ENCODE peak calls at places on chromosomes 12 and 14, in nine cellular contexts. E is brain microvascular endothelial cell; J is HT1080; Z is SJSA1; A is right lobe of liver; Y is Caki2; N is bronchial epithelial cell; S is stimulated activated naive CD8-positive, alpha-beta T cell treated with anti-CD3 and anti-CD28 coated beads, Interleukin-15, amount 100 ng/mL, for 72 hours; B is activated CD8-positive, alpha-beta T cell treated with anti-CD3 and anti-CD28 coated beads, Interleukin-2, amount 10 ng/mL, durations not matched to agents 7 days and 5 days. T is an unnamed sample.

GRCh38 chr12:57005980-57006808 is at the start of gene ZBTB39:
- DNase-seq in N (no peak), J (no peak), E (peak; percentile 17), Y (peak; percentile 37), B (peak; percentile 68), S (peak; percentile 74), Z (peak; percentile 23), A (peak; percentile 68), T (peak; percentile 64)

GRCh38 chr12:1083888-1084262 is 92.9 kb downstream of the ERC1 start:
- DNase-seq in Z (no peak), B (no peak), S (no peak), Y (peak; percentile 35), N (no peak), E (peak; percentile 66), J (no peak), A (no peak), T (no peak)

GRCh38 chr12:74586251-74586650 is 48.6 kb downstream of the ATXN7L3B start:
- DNase-seq in S (no peak), J (no peak), E (no peak), Z (no peak), N (no peak), A (no peak), Y (no peak), B (no peak), T (no peak)

GRCh38 chr12:13573698-13574321 is 377.3 kb downstream of the EMP1 start:
- DNase-seq in E (peak; percentile 38), Z (no peak), A (no peak), S (no peak), Y (peak; percentile 1), B (no peak), N (peak; percentile 78), J (peak; percentile 75), T (no peak)

GRCh38 chr14:71399057-71399487 is 491.8 kb downstream of the PCNX1 start:
- DNase-seq in Z (no peak), A (no peak), S (peak; percentile 49), J (no peak), N (no peak), B (peak; percentile 45), Y (no peak), E (no peak), T (peak; percentile 63)

GRCh38 chr14:102622262-102622885 is 29.9 kb downstream of the RCOR1 start:
- DNase-seq in Y (no peak), J (no peak), E (no peak), A (peak; percentile 26), B (no peak), S (no peak), N (no peak), Z (no peak), T (no peak)

GRCh38 chr12:46585854-46586621 is 213.5 kb upstream of the SLC38A2 start:
- DNase-seq in S (peak; percentile 16), E (peak; percentile 94), A (no peak), Y (peak; percentile 41), B (peak; percentile 78), J (peak; percentile 87), N (peak; percentile 90), Z (peak; percentile 59), T (no peak)

GRCh38 chr12:25806271-25806670 is 152.2 kb upstream of the RASSF8 start:
- DNase-seq in J (peak; percentile 90), A (no peak), N (peak; percentile 33), E (no peak), B (peak; percentile 42), Y (no peak), S (peak; percentile 54), Z (no peak), T (no peak)

GRCh38 chr12:95653761-95654546 is 102.7 kb upstream of the USP44 start:
- DNase-seq in B (peak; percentile 29), J (peak; percentile 26), A (peak; percentile 26), Y (no peak), S (peak; percentile 39), E (peak; percentile 87), Z (peak; percentile 11), N (peak; percentile 94), T (peak; percentile 3)

GRCh38 chr14:105541218-105541617 is 14.8 kb downstream of the TMEM121 start:
- DNase-seq in E (no peak), B (no peak), J (no peak), Y (no peak), N (no peak), Z (no peak), S (no peak), A (no peak), T (no peak)

GRCh38 chr14:50790568-50790967 is 40.4 kb downstream of the NIN start:
- DNase-seq in Y (no peak), E (no peak), S (no peak), N (no peak), B (no peak), J (no peak), A (no peak), Z (no peak), T (no peak)

GRCh38 chr14:21780429-21781084 is 106.9 kb upstream of the OR4E1 start:
- DNase-seq in Y (no peak), B (no peak), N (no peak), A (no peak), E (no peak), S (no peak), Z (no peak), J (no peak), T (no peak)

GRCh38 chr12:12881495-12881894 is 9.9 kb upstream of the GPRC5A start:
- DNase-seq in Z (peak; percentile 52), A (no peak), E (no peak), B (no peak), J (peak; percentile 89), N (peak; percentile 94), S (no peak), Y (peak; percentile 43), T (no peak)

GRCh38 chr14:78143489-78144145 is 26.6 kb upstream of the NRXN3 start:
- DNase-seq in A (no peak), S (no peak), J (peak; percentile 81), Y (peak; percentile 38), N (peak; percentile 93), E (no peak), B (no peak), Z (peak; percentile 59), T (no peak)

GRCh38 chr14:71187633-71188356 is 280.5 kb downstream of the PCNX1 start:
- DNase-seq in Y (no peak), N (no peak), A (no peak), J (no peak), E (no peak), B (no peak), S (no peak), Z (peak; percentile 32), T (no peak)

GRCh38 chr14:67704484-67705089 is 2.9 kb downstream of the RDH12 start:
- DNase-seq in S (peak; percentile 26), A (no peak), Z (peak; percentile 14), N (peak; percentile 64), B (peak; percentile 53), J (peak; percentile 69), E (peak; percentile 37), Y (peak; percentile 43), T (peak; percentile 19)

GRCh38 chr14:76904740-76905569 is 78.7 kb downstream of the LRRC74A start:
- DNase-seq in E (peak; percentile 97), J (peak; percentile 98), B (peak; percentile 75), Z (peak; percentile 94), N (peak; percentile 98), A (peak; percentile 51), Y (peak; percentile 96), S (peak; percentile 78), T (peak; percentile 88)

T was measured in stimulated activated naive B cell treated with anti-CD40 and anti-IgM and Interleukin-4, amounts not matched to agents 10 μg/mL and 1 μg/mL and 100 μg/mL, for 72 hours.